ENCODE peak calls at places on chromosomes 13 and 19, in four cellular contexts. X is RWPE1, L is NCI-H2081, B is neural crest cell. W is an unnamed sample.

GRCh38 chr19:55437410-55437809 is 5.7 kb downstream of the SHISA7 start:
- DNase-seq in X (peak), L (no peak), B (peak), W (peak)

GRCh38 chr13:98798849-98799645 is 46.6 kb upstream of the SLC15A1 start:
- DNase-seq in X (no peak), L (no peak), B (no peak), W (no peak)

GRCh38 chr13:79936368-79937136 is 404.4 kb downstream of the SPRY2 start:
- DNase-seq in L (no peak), X (peak), B (no peak), W (peak)

GRCh38 chr19:45211751-45212381 is 33.3 kb downstream of the BLOC1S3 start:
- DNase-seq in X (no peak), L (no peak), B (no peak), W (no peak)

GRCh38 chr13:107964356-107964755 is 251.0 kb downstream of the LIG4 start:
- DNase-seq in X (no peak), B (no peak), L (peak), W (no peak)

GRCh38 chr19:29962777-29963176 is 20.7 kb downstream of the URI1 start:
- DNase-seq in X (no peak), L (no peak), B (no peak), W (no peak)

GRCh38 chr13:44158741-44159632 is 214.6 kb upstream of the SERP2 start:
- DNase-seq in B (no peak), L (no peak), X (no peak), W (no peak)

GRCh38 chr19:4575267-4575793 is 15.8 kb upstream of the SEMA6B start:
- DNase-seq in B (peak), X (peak), L (no peak), W (no peak)

GRCh38 chr19:29812080-29812880 is 489 bp downstream of the CCNE1 start:
- DNase-seq in B (no peak), X (no peak), L (no peak), W (no peak)

GRCh38 chr13:94416454-94417080 is 62.9 kb downstream of the DCT start:
- DNase-seq in X (no peak), B (peak), L (peak), W (no peak)

GRCh38 chr13:36746051-36746450 is 72.2 kb downstream of the SERTM1 start:
- DNase-seq in L (no peak), B (no peak), X (no peak), W (no peak)

GRCh38 chr13:76799696-76800095 is 86.5 kb downstream of the KCTD12 start:
- DNase-seq in L (peak), X (no peak), B (no peak), W (peak)

GRCh38 chr19:49983645-49984229 is 22.8 kb upstream of the SIGLEC11 start:
- DNase-seq in L (peak), X (peak), B (peak), W (peak)

GRCh38 chr19:40335855-40336700 is 12.1 kb downstream of the C19orf47 start:
- DNase-seq in B (no peak), X (no peak), L (no peak), W (no peak)

GRCh38 chr19:3653081-3653795 is 26.6 kb upstream of the CACTIN start:
- DNase-seq in L (no peak), B (no peak), X (no peak), W (no peak)

GRCh38 chr13:48214519-48215121 is 18.4 kb upstream of the ITM2B start:
- DNase-seq in L (no peak), X (no peak), B (no peak), W (no peak)

GRCh38 chr13:44336934-44337333 is 36.7 kb upstream of the SERP2 start:
- DNase-seq in B (no peak), X (no peak), L (no peak), W (no peak)